ENCODE peak calls at places on chromosome 19, in nine cellular contexts. A is mammary epithelial cell, W is tibial nerve, E is foreskin keratinocyte, Z is stomach, S is WERI-Rb-1, C is H9, M is AG04450, I is adrenal gland. N is an unnamed sample. For H3K27me3, the result is how much of the 10 kb centered on the place peaks cover.

GRCh38 chr19:47663435-47663910 is 49.7 kb upstream of the EHD2 start:
- DNase-seq in I (no peak), E (peak), C (no peak), A (peak), W (no peak), S (no peak), Z (no peak), M (peak), N (no peak)

GRCh38 chr19:48629297-48629598 is 7.9 kb downstream of the DBP start:
- DNase-seq in Z (no peak), C (no peak), M (no peak), W (no peak), A (no peak), E (no peak), I (peak), S (no peak), N (no peak)

GRCh38 chr19:38277969-38278680 is 13.8 kb downstream of the SPINT2 start:
- DNase-seq in C (no peak), W (no peak), M (no peak), I (peak), Z (peak), S (no peak), A (no peak), E (no peak), N (no peak)

GRCh38 chr19:19026299-19026971 is 6.9 kb downstream of the SUGP2 start:
- DNase-seq in C (no peak), W (no peak), E (no peak), M (no peak), A (no peak), Z (no peak), S (peak), I (peak), N (no peak)

GRCh38 chr19:20247016-20247683 is 80.1 kb downstream of the ZNF486 start:
- DNase-seq in M (no peak), Z (peak), I (peak), E (no peak), A (peak), S (peak), W (no peak), C (peak), N (peak)

GRCh38 chr19:4803736-4804695 is 12.5 kb downstream of the FEM1A start:
- DNase-seq in E (no peak), M (no peak), C (peak), I (peak), S (peak), W (no peak), A (no peak), Z (peak), N (peak)

GRCh38 chr19:7534531-7534980 is 961 bp upstream of the PNPLA6 start:
- DNase-seq in Z (peak), C (peak), I (peak), M (peak), S (peak), A (peak), W (no peak), E (no peak), N (no peak)

GRCh38 chr19:16561382-16561781 is 10.8 kb downstream of the SLC35E1 start:
- DNase-seq in E (no peak), M (no peak), I (no peak), S (no peak), C (no peak), Z (no peak), A (no peak), W (no peak), N (no peak)

GRCh38 chr19:23415561-23416191 is 20.4 kb upstream of the ZNF91 start:
- DNase-seq in W (no peak), C (peak), A (peak), I (no peak), S (peak), M (no peak), E (no peak), Z (no peak), N (no peak)

GRCh38 chr19:13906525-13906904 is 514 bp downstream of the CC2D1A start:
- DNase-seq in I (no peak), E (no peak), M (no peak), A (peak), W (no peak), S (peak), Z (peak), C (no peak), N (no peak)

GRCh38 chr19:10871711-10872550 is 578 bp downstream of the CARM1 start:
- DNase-seq in M (no peak), W (no peak), I (peak), E (no peak), C (no peak), A (peak), Z (peak), S (peak), N (peak)

GRCh38 chr19:35123573-35123972 is 8.0 kb downstream of the FXYD3 start:
- DNase-seq in W (peak), A (peak), S (no peak), M (no peak), I (no peak), E (no peak), C (no peak), Z (peak), N (no peak)

GRCh38 chr19:38145627-38146026 is 78.4 kb downstream of the DPF1 start:
- DNase-seq in W (no peak), Z (no peak), E (no peak), S (no peak), I (no peak), M (no peak), A (no peak), C (no peak), N (no peak)

GRCh38 chr19:29832801-29833200 is 21.0 kb downstream of the CCNE1 start:
- DNase-seq in S (no peak), A (no peak), I (no peak), C (no peak), W (no peak), M (no peak), E (no peak), Z (no peak), N (no peak)

GRCh38 chr19:58009301-58009665 is 6.7 kb upstream of the ZNF606 start:
- DNase-seq in M (no peak), E (peak), W (no peak), Z (no peak), S (no peak), I (no peak), A (no peak), C (no peak), N (no peak)

GRCh38 chr19:58010507-58010906 is 7.9 kb upstream of the ZNF606 start:
- DNase-seq in E (no peak), Z (no peak), W (no peak), S (no peak), A (no peak), M (no peak), C (no peak), I (no peak), N (no peak)

GRCh38 chr19:58003153-58003828 is 671 bp upstream of the ZNF606 start:
- DNase-seq in E (no peak), I (no peak), S (no peak), A (no peak), M (no peak), W (no peak), C (peak), Z (no peak), N (no peak)

GRCh38 chr19:58009666-58010301 is 7.2 kb upstream of the ZNF606 start:
- DNase-seq in S (peak), I (peak), C (peak), Z (peak), W (no peak), A (peak), M (peak), E (peak), N (peak)

GRCh38 chr19:58007285-58007684 is 4.7 kb upstream of the ZNF606 start:
- DNase-seq in Z (no peak), W (no peak), C (peak), S (peak), E (no peak), I (no peak), M (no peak), A (no peak), N (no peak)
- TF ChIP-seq CTCF in Z (no peak), W (no peak), C (peak), S (peak), E (peak), I (no peak), M (peak), A (no peak), N (no peak)

DNA sequence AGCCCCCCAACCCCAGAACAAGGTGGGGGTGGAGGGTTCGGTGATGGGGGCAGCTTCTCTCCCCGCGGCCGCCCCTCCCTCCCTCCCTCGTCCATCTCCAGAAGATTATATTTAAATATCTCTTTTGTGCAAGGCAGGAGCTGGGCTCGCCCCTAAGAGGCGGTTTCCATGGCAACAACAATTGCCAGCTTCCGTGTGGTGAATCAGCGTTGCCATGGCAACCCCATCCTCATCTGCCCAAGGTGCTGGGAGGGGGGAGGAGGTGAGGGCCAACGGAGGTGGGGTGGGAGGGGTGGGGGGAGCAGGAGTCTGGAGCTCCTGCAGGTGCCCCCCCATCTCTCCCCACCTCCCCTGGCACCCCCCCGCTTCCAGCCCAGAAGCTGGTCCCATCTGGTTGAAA is 46.4 kb downstream of the CELF5 start:
- DNase-seq in E (no peak), S (peak), C (peak), W (no peak), M (no peak), A (peak), I (no peak), Z (no peak), N (peak)
- H3K27me3 ChIP-seq in E (half or more), S (under half), C (under half), W (under half), M (half or more), A (under half), I (under half), Z (half or more), N (under half)

DNA sequence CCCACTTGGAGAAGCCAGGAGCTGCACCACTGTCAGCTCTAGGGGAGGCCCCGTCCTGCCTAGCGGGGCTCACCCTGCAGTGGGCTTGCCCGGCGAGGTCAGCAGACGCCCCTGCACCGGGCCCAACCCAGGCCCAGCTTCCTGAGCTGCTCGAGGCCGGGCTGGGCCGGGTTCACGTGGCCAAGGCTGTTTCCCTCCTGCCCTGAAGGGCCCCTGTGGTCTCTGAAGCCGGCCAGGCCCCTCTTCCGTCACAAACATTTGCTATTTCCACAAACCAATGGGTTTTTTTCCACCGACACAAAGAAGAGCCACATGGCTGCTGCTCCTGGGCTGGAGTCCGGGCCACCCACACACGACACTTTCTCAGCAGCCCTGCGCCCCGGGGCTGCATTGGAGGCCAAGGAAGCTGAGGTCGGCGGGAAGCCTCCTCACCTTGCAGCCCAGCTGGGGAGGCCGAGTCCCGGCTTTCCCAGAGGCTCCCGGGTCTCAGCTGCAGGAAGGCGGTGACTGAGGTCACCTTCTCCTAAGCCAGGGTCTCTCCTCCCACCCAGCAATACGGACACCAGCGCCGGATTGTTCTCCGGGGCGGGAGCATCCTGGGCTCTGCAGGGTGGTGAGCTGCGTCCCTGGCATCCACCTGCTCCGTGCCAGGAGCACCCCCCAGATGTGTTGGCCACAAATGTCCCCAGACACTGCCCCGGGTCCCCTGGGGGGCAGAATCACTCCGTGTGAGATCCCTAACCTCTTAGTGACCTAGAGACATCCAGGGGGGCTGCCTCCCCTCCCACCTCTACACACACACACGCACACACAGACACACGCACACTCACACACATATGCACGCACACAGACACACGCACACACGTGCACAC is 80.5 kb downstream of the GADD45B start:
- DNase-seq in A (no peak), C (no peak), W (no peak), S (no peak), M (no peak), I (no peak), E (no peak), Z (no peak), N (no peak)
- H3K27ac ChIP-seq in A (no peak), C (no peak), W (peak), S (no peak), M (no peak), I (no peak), E (no peak), Z (no peak), N (no peak)

DNA sequence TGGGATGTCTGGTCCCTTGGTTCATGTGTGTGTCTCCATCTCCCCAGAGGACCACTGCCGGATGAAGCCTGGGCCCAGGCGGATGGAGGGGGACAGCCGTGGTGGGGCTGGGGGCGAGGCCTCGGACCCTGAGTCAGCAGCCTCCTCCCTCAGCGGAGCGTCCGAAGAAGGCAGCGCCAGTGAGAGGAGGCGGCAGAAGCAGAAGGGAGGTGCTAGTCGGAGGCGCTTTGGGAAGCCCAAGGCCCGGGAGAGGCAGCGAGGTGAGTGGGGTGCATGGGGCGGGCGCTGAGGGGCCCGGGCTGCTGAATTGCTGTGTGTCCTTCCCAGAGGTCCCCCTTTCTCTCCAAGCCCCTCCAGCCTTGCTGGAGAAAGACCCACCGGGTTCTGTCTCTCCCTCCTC is 3.2 kb downstream of the CCDC106 start:
- DNase-seq in A (no peak), Z (no peak), C (no peak), W (no peak), S (no peak), M (no peak), I (no peak), E (no peak), N (no peak)
- TF ChIP-seq CTCF in A (no peak), Z (no peak), C (no peak), W (no peak), S (no peak), M (no peak), I (no peak), E (no peak), N (no peak)

GRCh38 chr19:54422136-54422535 is 6.9 kb downstream of the TTYH1 start:
- DNase-seq in Z (no peak), I (no peak), E (no peak), M (no peak), A (no peak), W (no peak), S (no peak), C (peak), N (no peak)

GRCh38 chr19:54421169-54421516 is 5.9 kb downstream of the TTYH1 start:
- DNase-seq in E (no peak), A (no peak), M (no peak), C (no peak), Z (no peak), S (no peak), W (no peak), I (no peak), N (no peak)

GRCh38 chr19:54420383-54421168 is 5.3 kb downstream of the TTYH1 start:
- DNase-seq in Z (no peak), S (no peak), E (no peak), M (no peak), W (peak), I (no peak), C (peak), A (no peak), N (no peak)

GRCh38 chr19:54420068-54420382 is 4.8 kb downstream of the TTYH1 start:
- DNase-seq in E (no peak), W (no peak), A (no peak), Z (no peak), M (no peak), C (no peak), S (no peak), I (no peak), N (no peak)

GRCh38 chr19:54421521-54421920 is 6.3 kb downstream of the TTYH1 start:
- DNase-seq in M (no peak), W (no peak), A (no peak), Z (no peak), S (no peak), I (no peak), C (no peak), E (no peak), N (no peak)
- H3K27me3 ChIP-seq in M (under half), W (under half), A (under half), Z (half or more), S (under half), I (under half), C (under half), E (under half), N (under half)

GRCh38 chr19:45311640-45312039 is 11.0 kb downstream of the CKM start:
- DNase-seq in E (no peak), W (no peak), C (peak), S (peak), M (no peak), A (no peak), I (no peak), Z (no peak), N (no peak)
- H3K27ac ChIP-seq in E (no peak), W (no peak), C (no peak), S (no peak), M (no peak), A (no peak), I (no peak), Z (no peak), N (no peak)